ENCODE peak calls at places on chromosomes 3 and 15, in five cellular contexts. I is A549, Q is GM12878, L is HepG2, A is K562. R is an unnamed sample.

GRCh38 chr3:150255416-150255815 is 152.7 kb upstream of the TSC22D2 start:
- DNase-seq in I (no peak), Q (no peak), L (peak), A (no peak), R (no peak)

GRCh38 chr3:11713171-11713570 is 69.5 kb upstream of the VGLL4 start:
- DNase-seq in I (no peak), Q (no peak), L (no peak), A (no peak), R (no peak)

GRCh38 chr3:63864008-63864871 is 573 bp downstream of the ATXN7 start:
- DNase-seq in I (peak), Q (no peak), L (no peak), A (peak), R (peak)

GRCh38 chr3:149214702-149215101 is 6.9 kb downstream of the CP start:
- DNase-seq in I (no peak), Q (no peak), L (peak), A (no peak), R (no peak)

GRCh38 chr15:54149115-54149531 is 170.9 kb downstream of the UNC13C start:
- DNase-seq in I (no peak), Q (no peak), L (no peak), A (no peak), R (no peak)

GRCh38 chr15:91706366-91707032 is 147.0 kb upstream of the SLCO3A1 start:
- DNase-seq in I (peak), Q (peak), L (peak), A (peak), R (peak)

GRCh38 chr15:48721061-48721810 is 75.7 kb upstream of the FBN1 start:
- DNase-seq in I (no peak), Q (no peak), L (no peak), A (no peak), R (no peak)

GRCh38 chr3:124676236-124676635 is 54.0 kb upstream of the UMPS start:
- DNase-seq in I (no peak), Q (no peak), L (no peak), A (no peak), R (no peak)

GRCh38 chr15:62946940-62947339 is 95.6 kb upstream of the TPM1 start:
- DNase-seq in I (no peak), Q (no peak), L (no peak), A (no peak), R (no peak)

GRCh38 chr3:66037330-66037985 is 1.3 kb downstream of the MAGI1 start:
- DNase-seq in I (peak), Q (no peak), L (peak), A (no peak), R (peak)

GRCh38 chr3:49841126-49841525 is 15.2 kb downstream of the TRAIP start:
- DNase-seq in I (no peak), Q (no peak), L (no peak), A (peak), R (peak)

GRCh38 chr3:195613468-195614069 is 29.8 kb upstream of the APOD start:
- DNase-seq in I (no peak), Q (no peak), L (no peak), A (no peak), R (no peak)

GRCh38 chr3:179265875-179266274 is 15.0 kb upstream of the KCNMB3 start:
- DNase-seq in I (no peak), Q (no peak), L (no peak), A (no peak), R (no peak)

GRCh38 chr3:140292684-140293083 is 357.7 kb downstream of the CLSTN2 start:
- DNase-seq in I (no peak), Q (no peak), L (no peak), A (no peak), R (no peak)

GRCh38 chr15:70556376-70556775 is 207.0 kb downstream of the UACA start:
- DNase-seq in I (no peak), Q (no peak), L (no peak), A (no peak), R (no peak)

GRCh38 chr15:37086521-37086920 is 13.8 kb downstream of the MEIS2 start:
- DNase-seq in I (no peak), Q (no peak), L (no peak), A (no peak), R (no peak)

GRCh38 chr15:60679256-60679655 is 200.3 kb upstream of the ICE2 start:
- DNase-seq in I (no peak), Q (no peak), L (no peak), A (no peak), R (no peak)

GRCh38 chr15:69662668-69663000 is 210.0 kb downstream of the RPLP1 start:
- DNase-seq in I (no peak), Q (no peak), L (no peak), A (no peak), R (no peak)

GRCh38 chr3:154040283-154040682 is 80.9 kb upstream of the ARHGEF26 start:
- DNase-seq in I (no peak), Q (no peak), L (peak), A (no peak), R (no peak)

GRCh38 chr3:133627789-133628188 is 34.0 kb downstream of the TOPBP1 start:
- DNase-seq in I (no peak), Q (no peak), L (no peak), A (no peak), R (no peak)

GRCh38 chr3:133629146-133629545 is 32.6 kb downstream of the TOPBP1 start:
- DNase-seq in I (no peak), Q (no peak), L (no peak), A (no peak), R (no peak)

DNA sequence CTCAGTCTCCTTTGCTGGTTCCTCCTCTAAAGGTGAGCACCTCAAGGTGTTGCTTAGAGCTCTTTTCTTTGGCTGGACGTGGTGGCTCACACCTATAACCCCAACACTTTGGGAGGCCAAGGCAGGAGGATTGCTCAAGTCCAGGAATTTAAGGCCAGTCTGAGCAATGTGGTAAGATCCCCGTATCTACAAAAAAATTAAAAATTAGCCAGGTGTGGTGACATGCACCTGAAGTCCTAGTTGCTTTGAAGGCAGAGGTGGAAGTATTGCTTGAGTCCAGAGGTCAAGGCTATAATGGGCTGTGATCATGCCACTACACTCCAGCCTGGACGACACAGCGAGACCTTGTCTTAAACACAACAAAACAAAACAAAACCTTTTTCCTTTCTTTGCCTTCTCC is 28.3 kb downstream of the TOPBP1 start:
- DNase-seq in I (no peak), Q (no peak), L (peak), A (no peak), R (no peak)
- TF ChIP-seq JUNB in I (no peak), Q (no peak), L (no peak), A (no peak), R (no peak)

GRCh38 chr3:17118771-17119170 is 234.0 kb downstream of the PLCL2 start:
- DNase-seq in I (no peak), Q (no peak), L (no peak), A (no peak), R (no peak)
- TF ChIP-seq JUNB in I (no peak), Q (no peak), L (no peak), A (no peak), R (no peak)

GRCh38 chr3:13085846-13086179 is 12.6 kb upstream of the IQSEC1 start:
- DNase-seq in I (no peak), Q (no peak), L (no peak), A (no peak), R (no peak)

GRCh38 chr3:13086594-13086993 is 13.4 kb upstream of the IQSEC1 start:
- DNase-seq in I (no peak), Q (no peak), L (no peak), A (no peak), R (no peak)

GRCh38 chr3:13085081-13085845 is 12.0 kb upstream of the IQSEC1 start:
- DNase-seq in I (no peak), Q (no peak), L (no peak), A (peak), R (no peak)

GRCh38 chr3:13088020-13089006 is 15.1 kb upstream of the IQSEC1 start:
- DNase-seq in I (no peak), Q (no peak), L (no peak), A (no peak), R (no peak)

DNA sequence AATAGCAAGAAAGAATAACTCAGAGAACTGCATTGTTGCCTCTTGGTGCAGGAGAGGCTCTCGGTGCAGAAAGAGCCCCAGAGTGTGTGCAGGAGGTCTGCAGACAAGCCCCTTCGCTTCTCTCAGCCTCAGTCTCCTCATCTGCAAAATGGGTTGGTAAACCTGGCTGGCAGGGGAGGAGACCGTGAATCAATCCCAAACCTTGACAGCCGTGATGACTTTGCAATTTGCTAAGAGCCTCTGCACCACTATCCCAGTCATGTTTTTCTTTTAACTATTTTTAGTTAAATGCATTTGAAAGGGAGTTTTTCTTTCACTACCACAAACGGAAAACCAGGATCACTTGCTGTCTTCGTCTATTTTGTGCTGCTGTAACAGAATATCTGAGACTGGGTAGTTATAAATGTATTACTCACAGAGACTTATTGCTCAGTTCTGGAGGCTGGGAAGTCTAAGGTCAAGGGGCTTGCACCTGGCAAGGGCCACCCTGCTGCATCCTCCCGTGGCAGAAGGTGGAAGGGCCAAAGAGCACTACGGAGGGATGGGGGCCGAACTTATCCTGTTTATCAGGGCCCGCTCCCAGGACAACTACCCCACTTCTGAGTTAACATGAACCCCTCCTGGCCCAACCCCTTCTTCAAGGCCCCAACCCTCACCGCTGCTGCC is 14.2 kb upstream of the IQSEC1 start:
- DNase-seq in I (no peak), Q (no peak), L (no peak), A (peak), R (no peak)
- TF ChIP-seq JUNB in I (no peak), Q (no peak), L (no peak), A (no peak), R (no peak)

GRCh38 chr3:108455212-108455705 is 55.1 kb downstream of the MYH15 start:
- DNase-seq in I (no peak), Q (no peak), L (no peak), A (no peak), R (no peak)

GRCh38 chr3:108447096-108447847 is 63.1 kb downstream of the MYH15 start:
- DNase-seq in I (no peak), Q (no peak), L (no peak), A (no peak), R (no peak)

GRCh38 chr3:108453541-108454057 is 56.8 kb downstream of the MYH15 start:
- DNase-seq in I (no peak), Q (no peak), L (no peak), A (no peak), R (no peak)

GRCh38 chr3:108448593-108448992 is 61.8 kb downstream of the MYH15 start:
- DNase-seq in I (no peak), Q (peak), L (no peak), A (no peak), R (no peak)

GRCh38 chr3:108450444-108450843 is 60.0 kb downstream of the MYH15 start:
- DNase-seq in I (no peak), Q (no peak), L (no peak), A (no peak), R (no peak)
- TF ChIP-seq JUNB in I (no peak), Q (no peak), L (no peak), A (no peak), R (no peak)

GRCh38 chr3:167650459-167650858 is 3.3 kb downstream of the WDR49 start:
- DNase-seq in I (no peak), Q (no peak), L (no peak), A (no peak), R (no peak)
- TF ChIP-seq JUNB in I (no peak), Q (no peak), L (no peak), A (no peak), R (no peak)

DNA sequence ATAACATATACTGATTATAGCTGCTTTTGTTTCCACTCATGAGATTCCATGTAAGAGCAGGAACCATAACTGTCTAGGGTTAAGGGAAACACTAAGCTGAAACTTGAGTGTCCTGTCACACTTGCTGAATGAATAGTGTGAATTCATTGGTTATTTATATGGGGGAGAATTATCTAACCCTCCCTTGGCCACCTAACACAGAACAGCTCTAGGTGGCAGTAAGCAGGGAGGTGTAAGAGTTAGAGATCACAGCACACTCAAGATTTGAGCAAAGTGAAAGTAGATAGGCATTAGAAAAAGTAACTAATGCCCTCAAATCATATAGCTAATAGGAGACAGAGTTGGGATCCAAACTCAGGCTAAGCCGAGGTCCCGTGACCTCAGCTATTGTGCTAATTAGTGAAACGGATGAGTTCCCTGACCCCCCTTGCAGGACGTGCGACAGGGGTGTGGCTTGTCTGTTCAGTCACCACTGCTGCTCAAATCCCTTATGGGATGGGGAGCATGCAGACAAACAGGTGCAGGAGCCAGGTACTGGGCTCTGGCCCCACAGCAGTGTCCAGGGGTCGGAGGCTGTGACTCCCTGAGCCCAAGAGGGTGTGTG is 27.7 kb upstream of the ANO10 start:
- DNase-seq in I (no peak), Q (no peak), L (no peak), A (no peak), R (peak)
- TF ChIP-seq JUNB in I (no peak), Q (no peak), L (no peak), A (no peak), R (no peak)

DNA sequence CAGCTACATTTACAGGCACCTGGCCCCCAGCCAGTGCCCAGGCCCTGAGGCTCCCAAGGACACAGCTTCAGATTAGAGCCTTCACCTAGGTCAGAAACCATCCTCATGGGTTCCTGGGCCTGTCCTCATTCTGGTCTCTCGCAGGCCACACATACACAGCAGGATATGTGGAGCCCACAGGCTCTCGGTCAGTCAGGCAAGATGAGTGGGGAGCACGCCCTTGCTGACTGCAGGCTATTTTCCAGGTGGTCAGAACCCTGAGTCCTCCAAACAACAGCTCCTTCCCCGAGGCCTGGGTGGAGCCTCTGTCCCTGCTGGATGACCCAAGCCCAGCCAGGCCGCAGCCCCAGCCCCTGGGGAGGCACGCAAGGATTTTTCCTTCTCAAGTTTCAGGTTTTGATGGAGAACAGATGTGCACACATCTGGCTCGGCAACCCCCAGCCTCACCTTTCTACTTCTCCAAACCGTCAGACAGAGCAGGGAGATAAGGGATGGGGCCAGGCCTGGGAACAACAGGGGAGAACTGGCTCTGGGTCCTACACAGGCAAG is 1.6 kb downstream of the STRA6 start:
- DNase-seq in I (no peak), Q (no peak), L (no peak), A (no peak), R (no peak)
- TF ChIP-seq JUNB in I (no peak), Q (no peak), L (no peak), A (no peak), R (no peak)

GRCh38 chr3:100994809-100995208 is 1.6 kb upstream of the ABI3BP start:
- DNase-seq in I (no peak), Q (no peak), L (no peak), A (no peak), R (no peak)

GRCh38 chr3:100988080-100988479 is 5.1 kb downstream of the ABI3BP start:
- DNase-seq in I (no peak), Q (no peak), L (no peak), A (no peak), R (no peak)

GRCh38 chr3:100993309-100993708 is at the start of gene ABI3BP:
- DNase-seq in I (peak), Q (no peak), L (no peak), A (no peak), R (no peak)

GRCh38 chr3:100994187-100994586 is 966 bp upstream of the ABI3BP start:
- DNase-seq in I (no peak), Q (no peak), L (no peak), A (no peak), R (no peak)

GRCh38 chr3:100992086-100993033 is 861 bp downstream of the ABI3BP start:
- DNase-seq in I (no peak), Q (no peak), L (no peak), A (no peak), R (no peak)
- TF ChIP-seq JUNB in I (no peak), Q (no peak), L (no peak), A (no peak), R (no peak)

R was measured in GM23338.